ENCODE peak calls at places on chromosome 19, in seven cellular contexts. U is SW 1271; P is CD4-positive, CD25-positive, alpha-beta regulatory T cell; T is fibroblast of the aortic adventitia; J is MV-4-11; Y is GM12864; H is T-helper 1 cell. E is an unnamed sample.

GRCh38 chr19:1307320-1307719 is 21.6 kb downstream of the EFNA2 start:
- DNase-seq in U (no peak), P (no peak), T (no peak), J (no peak), Y (no peak), H (no peak), E (no peak)

GRCh38 chr19:19134687-19135158 is 3.6 kb downstream of the TMEM161A start:
- DNase-seq in U (no peak), P (peak), T (no peak), J (peak), Y (no peak), H (no peak), E (no peak)

GRCh38 chr19:38023245-38023644 is 116.2 kb downstream of the SIPA1L3 start:
- DNase-seq in U (no peak), P (no peak), T (peak), J (peak), Y (no peak), H (no peak), E (no peak)

GRCh38 chr19:13189600-13189999 is 39.4 kb downstream of the IER2 start:
- DNase-seq in U (no peak), P (no peak), T (no peak), J (no peak), Y (no peak), H (no peak), E (no peak)

GRCh38 chr19:46862974-46863632 is 2.3 kb downstream of the ARHGAP35 start:
- DNase-seq in U (no peak), P (no peak), T (no peak), J (peak), Y (no peak), H (no peak), E (no peak)

GRCh38 chr19:51166846-51167490 is 24.9 kb downstream of the SIGLEC7 start:
- DNase-seq in U (no peak), P (peak), T (no peak), J (peak), Y (no peak), H (no peak), E (peak)

GRCh38 chr19:2523630-2524311 is 47.8 kb downstream of the GADD45B start:
- DNase-seq in U (no peak), P (no peak), T (peak), J (no peak), Y (no peak), H (no peak), E (no peak)

GRCh38 chr19:45508931-45509691 is 1.8 kb downstream of the VASP start:
- DNase-seq in U (peak), P (peak), T (peak), J (peak), Y (peak), H (no peak), E (peak)

GRCh38 chr19:1105873-1106840 is 2.4 kb downstream of the GPX4 start:
- DNase-seq in U (no peak), P (no peak), T (no peak), J (no peak), Y (no peak), H (no peak), E (no peak)

GRCh38 chr19:54523403-54523802 is 20.8 kb downstream of the LAIR2 start:
- DNase-seq in U (peak), P (peak), T (no peak), J (peak), Y (no peak), H (no peak), E (no peak)

GRCh38 chr19:8208119-8208709 is 956 bp upstream of the CERS4 start:
- DNase-seq in U (no peak), P (no peak), T (no peak), J (no peak), Y (no peak), H (no peak), E (no peak)

GRCh38 chr19:48656840-48657474 is 11.0 kb upstream of the CA11 start:
- DNase-seq in U (no peak), P (no peak), T (peak), J (no peak), Y (no peak), H (no peak), E (no peak)

GRCh38 chr19:19057720-19058119 is 6.1 kb upstream of the SLC25A42 start:
- DNase-seq in U (no peak), P (no peak), T (no peak), J (no peak), Y (no peak), H (no peak), E (no peak)

GRCh38 chr19:49430678-49431329 is 5.6 kb downstream of the GFY start:
- DNase-seq in U (no peak), P (peak), T (no peak), J (no peak), Y (no peak), H (no peak), E (no peak)

GRCh38 chr19:46925548-46925950 is 64.8 kb downstream of the ARHGAP35 start:
- DNase-seq in U (no peak), P (no peak), T (no peak), J (no peak), Y (no peak), H (no peak), E (no peak)

GRCh38 chr19:13079542-13079986 is 23.1 kb downstream of the LYL1 start:
- DNase-seq in U (no peak), P (no peak), T (peak), J (no peak), Y (no peak), H (no peak), E (no peak)

GRCh38 chr19:49224856-49225255 is 67.3 kb downstream of the TRPM4 start:
- DNase-seq in U (peak), P (peak), T (peak), J (peak), Y (no peak), H (no peak), E (peak)

GRCh38 chr19:45443462-45444317 is 20.0 kb upstream of the ERCC1 start:
- DNase-seq in U (peak), P (peak), T (peak), J (peak), Y (no peak), H (peak), E (peak)

GRCh38 chr19:40703029-40703755 is 12.7 kb upstream of the NUMBL start:
- DNase-seq in U (no peak), P (no peak), T (no peak), J (no peak), Y (no peak), H (no peak), E (no peak)

GRCh38 chr19:20840371-20840770 is 64.3 kb downstream of the ZNF66 start:
- DNase-seq in U (no peak), P (no peak), T (no peak), J (no peak), Y (no peak), H (no peak), E (no peak)

GRCh38 chr19:51653162-51653561 is 6.5 kb upstream of the SIGLEC14 start:
- DNase-seq in U (no peak), P (no peak), T (no peak), J (no peak), Y (no peak), H (no peak), E (no peak)

GRCh38 chr19:46601318-46602224 is at the start of gene CALM3:
- DNase-seq in U (no peak), P (no peak), T (no peak), J (no peak), Y (no peak), H (no peak), E (no peak)